ENCODE peak calls at places on chromosomes 5 and 9, in eight cellular contexts. R, G, D, M, C, O, W and Q are unnamed samples.

GRCh38 chr9:105258225-105258737 is 13.8 kb downstream of the SLC44A1 start:
- DNase-seq in R (peak), G (no peak), D (no peak), M (no peak), C (no peak), O (no peak), W (no peak), Q (no peak)

GRCh38 chr5:178236685-178237084 is 4.1 kb upstream of the PHYKPL start:
- DNase-seq in R (no peak), G (no peak), D (peak), M (no peak), C (no peak), O (no peak), W (no peak), Q (no peak)

GRCh38 chr5:178334856-178335255 is 102.3 kb upstream of the PHYKPL start:
- DNase-seq in R (no peak), G (no peak), D (no peak), M (no peak), C (no peak), O (peak), W (no peak), Q (peak)

GRCh38 chr9:132828201-132828770 is 49.8 kb downstream of the AK8 start:
- DNase-seq in R (no peak), G (no peak), D (no peak), M (no peak), C (no peak), O (no peak), W (no peak), Q (no peak)

GRCh38 chr5:107869459-107870115 is 198.8 kb upstream of the EFNA5 start:
- DNase-seq in R (no peak), G (peak), D (no peak), M (no peak), C (no peak), O (no peak), W (peak), Q (no peak)

GRCh38 chr9:8420416-8420815 is 620.8 kb upstream of the DMAC1 start:
- DNase-seq in R (no peak), G (no peak), D (no peak), M (no peak), C (no peak), O (no peak), W (no peak), Q (no peak)

GRCh38 chr9:125690679-125691078 is 16.3 kb downstream of the MAPKAP1 start:
- DNase-seq in R (no peak), G (no peak), D (no peak), M (no peak), C (no peak), O (no peak), W (no peak), Q (no peak)

GRCh38 chr5:43729846-43730478 is 127.0 kb downstream of the NNT start:
- DNase-seq in R (no peak), G (peak), D (no peak), M (peak), C (no peak), O (no peak), W (peak), Q (no peak)

GRCh38 chr9:83242066-83242465 is 179.1 kb upstream of the RASEF start:
- DNase-seq in R (no peak), G (no peak), D (no peak), M (no peak), C (no peak), O (no peak), W (no peak), Q (no peak)

GRCh38 chr5:81209869-81210268 is 23.3 kb upstream of the CKMT2 start:
- DNase-seq in R (no peak), G (no peak), D (no peak), M (no peak), C (no peak), O (no peak), W (no peak), Q (no peak)

GRCh38 chr5:100823812-100824211 is 79.3 kb downstream of the ST8SIA4 start:
- DNase-seq in R (no peak), G (no peak), D (no peak), M (no peak), C (no peak), O (no peak), W (no peak), Q (no peak)

GRCh38 chr5:60333103-60333502 is 366.9 kb downstream of the DEPDC1B start:
- DNase-seq in R (no peak), G (peak), D (no peak), M (no peak), C (no peak), O (no peak), W (no peak), Q (no peak)

GRCh38 chr5:37552770-37553719 is 173.9 kb downstream of the WDR70 start:
- DNase-seq in R (no peak), G (peak), D (no peak), M (peak), C (no peak), O (no peak), W (peak), Q (no peak)

GRCh38 chr9:25917593-25918426 is 239.6 kb upstream of the TUSC1 start:
- DNase-seq in R (no peak), G (no peak), D (no peak), M (no peak), C (no peak), O (no peak), W (no peak), Q (no peak)

GRCh38 chr5:60842859-60843692 is 993 bp downstream of the ELOVL7 start:
- DNase-seq in R (peak), G (peak), D (peak), M (peak), C (no peak), O (no peak), W (peak), Q (no peak)

GRCh38 chr9:127580879-127581278 is 31.2 kb upstream of the STXBP1 start:
- DNase-seq in R (no peak), G (no peak), D (no peak), M (no peak), C (no peak), O (no peak), W (no peak), Q (no peak)

GRCh38 chr9:127580371-127580770 is 31.7 kb upstream of the STXBP1 start:
- DNase-seq in R (no peak), G (no peak), D (no peak), M (no peak), C (no peak), O (no peak), W (no peak), Q (no peak)

GRCh38 chr9:127578627-127578951 is 33.5 kb upstream of the STXBP1 start:
- DNase-seq in R (no peak), G (no peak), D (no peak), M (no peak), C (no peak), O (no peak), W (no peak), Q (no peak)

GRCh38 chr9:127575875-127576778 is 36.0 kb upstream of the STXBP1 start:
- DNase-seq in R (peak), G (no peak), D (no peak), M (no peak), C (no peak), O (no peak), W (no peak), Q (no peak)

GRCh38 chr9:127578952-127579853 is 32.9 kb upstream of the STXBP1 start:
- DNase-seq in R (peak), G (peak), D (peak), M (no peak), C (peak), O (peak), W (peak), Q (peak)
- H3K27ac ChIP-seq in R (peak), G (peak), D (peak), M (no peak), C (peak), O (peak), W (peak), Q (peak)

GRCh38 chr9:121635300-121635699 is 16.1 kb upstream of the DAB2IP start:
- DNase-seq in R (no peak), G (no peak), D (no peak), M (no peak), C (no peak), O (no peak), W (no peak), Q (no peak)
- H3K27ac ChIP-seq in R (no peak), G (no peak), D (no peak), M (peak), C (no peak), O (no peak), W (no peak), Q (no peak)

DNA sequence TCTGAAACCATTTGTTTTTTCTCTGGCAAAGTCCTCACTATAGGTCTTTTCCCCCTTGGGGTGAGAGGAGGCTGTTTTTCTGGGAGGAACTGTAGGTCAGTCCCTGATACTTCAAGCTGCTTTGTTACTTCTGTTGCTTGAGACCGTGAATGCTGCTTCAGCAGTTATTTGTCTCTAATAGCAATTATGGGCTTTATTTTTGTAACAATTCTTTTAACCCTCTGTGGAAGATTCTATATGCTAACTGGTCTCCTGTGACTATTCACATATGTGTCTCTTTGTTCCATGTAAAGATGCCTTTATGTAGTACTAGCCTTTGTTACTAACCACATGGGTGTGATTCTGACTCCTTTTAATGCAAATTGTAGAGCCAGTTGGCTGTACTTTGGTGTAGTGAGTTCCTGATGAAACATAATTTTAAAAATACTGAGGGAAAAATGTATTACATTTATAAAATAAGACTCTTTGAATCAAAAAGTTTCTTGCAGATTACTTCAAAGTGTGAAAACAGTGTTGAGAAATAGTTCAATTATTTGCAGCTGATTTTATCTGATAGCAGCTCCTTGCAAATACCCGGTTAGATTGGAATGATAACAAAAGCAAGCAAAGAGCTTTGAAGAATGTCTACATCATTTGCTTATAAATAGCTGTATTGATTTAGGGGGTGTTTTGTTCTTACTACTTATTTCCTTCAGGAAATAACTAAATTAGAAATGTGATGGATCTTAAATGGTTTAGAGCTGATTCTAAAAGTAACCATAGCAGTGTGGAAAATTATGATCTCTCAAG is 46.6 kb downstream of the ANGPTL2 start:
- DNase-seq in R (no peak), G (no peak), D (no peak), M (no peak), C (no peak), O (no peak), W (peak), Q (no peak)
- H3K27ac ChIP-seq in R (no peak), G (no peak), D (no peak), M (no peak), C (no peak), O (no peak), W (no peak), Q (no peak)

GRCh38 chr5:52849544-52849943 is 61.8 kb downstream of the ITGA1 start:
- DNase-seq in R (no peak), G (no peak), D (no peak), M (no peak), C (no peak), O (no peak), W (no peak), Q (no peak)

GRCh38 chr5:52859619-52860018 is 71.9 kb downstream of the ITGA1 start:
- DNase-seq in R (no peak), G (peak), D (no peak), M (no peak), C (no peak), O (no peak), W (peak), Q (no peak)

GRCh38 chr5:52853573-52854163 is 66.0 kb downstream of the ITGA1 start:
- DNase-seq in R (no peak), G (no peak), D (no peak), M (no peak), C (no peak), O (no peak), W (peak), Q (no peak)

GRCh38 chr5:52856564-52856963 is 68.8 kb downstream of the ITGA1 start:
- DNase-seq in R (no peak), G (peak), D (no peak), M (no peak), C (no peak), O (no peak), W (no peak), Q (no peak)

DNA sequence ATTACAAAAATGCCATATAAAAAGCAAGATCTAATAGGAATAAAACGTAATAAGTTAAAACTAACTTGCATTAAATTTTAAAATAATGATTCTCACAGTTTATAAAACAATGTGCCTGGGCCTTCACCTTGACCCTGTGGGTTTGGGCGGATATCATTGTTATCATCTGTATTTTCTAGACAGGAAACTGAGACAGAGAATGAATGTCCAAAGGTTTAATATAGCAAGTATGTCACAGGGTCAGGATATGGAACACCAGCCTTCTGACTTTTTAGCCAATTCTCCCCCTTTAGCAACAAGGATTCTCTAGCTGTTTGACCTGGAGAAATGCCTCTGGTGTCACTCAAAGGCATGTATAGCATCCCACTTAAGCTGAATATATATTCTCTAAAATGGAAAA is 67.2 kb downstream of the ITGA1 start:
- DNase-seq in R (no peak), G (no peak), D (no peak), M (no peak), C (no peak), O (no peak), W (no peak), Q (no peak)
- H3K27ac ChIP-seq in R (no peak), G (no peak), D (no peak), M (no peak), C (no peak), O (no peak), W (no peak), Q (no peak)

DNA sequence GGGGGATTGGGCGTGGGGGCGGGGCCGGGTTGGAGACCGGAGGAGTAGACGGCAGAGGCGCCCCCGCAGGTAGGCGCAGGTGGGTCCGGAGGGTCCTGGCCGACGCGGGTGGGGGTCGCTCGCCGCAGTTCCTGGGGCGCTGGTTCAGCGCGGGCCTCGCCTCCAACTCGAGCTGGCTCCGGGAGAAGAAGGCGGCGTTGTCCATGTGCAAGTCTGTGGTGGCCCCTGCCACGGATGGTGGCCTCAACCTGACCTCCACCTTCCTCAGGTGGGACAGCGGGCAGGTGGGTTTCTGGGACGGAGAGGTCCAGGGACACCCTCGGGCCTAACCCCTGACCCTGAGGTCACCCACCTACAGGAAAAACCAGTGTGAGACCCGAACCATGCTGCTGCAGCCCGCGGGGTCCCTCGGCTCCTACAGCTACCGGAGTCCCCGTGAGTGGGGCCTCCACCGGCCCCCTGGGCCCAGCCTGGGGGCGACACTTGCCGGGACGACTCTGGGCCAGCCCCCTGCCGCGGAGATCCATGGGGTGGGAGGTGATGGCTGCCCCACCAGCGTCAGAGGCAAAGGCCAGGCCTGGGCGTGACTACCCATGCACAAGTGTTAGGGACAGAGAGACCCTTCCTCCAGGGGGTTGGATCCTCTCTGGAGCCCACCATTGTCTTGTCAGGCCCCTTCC is 1.7 kb downstream of the PTGDS start:
- DNase-seq in R (no peak), G (no peak), D (peak), M (no peak), C (no peak), O (peak), W (no peak), Q (no peak)
- H3K27ac ChIP-seq in R (no peak), G (no peak), D (no peak), M (no peak), C (no peak), O (peak), W (no peak), Q (no peak)

DNA sequence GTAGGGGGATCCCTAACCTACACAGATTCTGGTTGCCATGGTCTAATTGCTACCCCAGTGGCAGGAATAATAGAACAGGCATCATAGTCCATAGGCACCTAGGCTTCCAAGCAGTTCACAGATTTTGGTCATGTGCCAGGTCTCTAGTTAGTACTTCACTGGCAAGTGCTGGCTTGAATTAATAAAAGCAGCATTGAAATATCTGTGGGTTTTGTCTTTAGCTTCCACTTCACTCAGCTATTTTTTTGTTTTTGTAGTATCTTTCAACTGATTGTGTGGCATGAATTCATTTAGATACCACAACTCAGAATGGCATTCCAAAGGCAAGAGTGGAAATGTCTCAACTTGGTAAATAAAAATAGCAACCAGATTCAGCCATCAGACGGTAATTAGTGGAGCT is 27.9 kb upstream of the ITGA2 start:
- DNase-seq in R (no peak), G (peak), D (no peak), M (no peak), C (no peak), O (no peak), W (no peak), Q (no peak)
- H3K27ac ChIP-seq in R (no peak), G (no peak), D (no peak), M (no peak), C (no peak), O (no peak), W (no peak), Q (peak)

GRCh38 chr9:76904661-76905457 is 1.1 kb downstream of the PRUNE2 start:
- DNase-seq in R (peak), G (peak), D (no peak), M (no peak), C (no peak), O (no peak), W (no peak), Q (no peak)

GRCh38 chr9:76900884-76901440 is 5.0 kb downstream of the PRUNE2 start:
- DNase-seq in R (no peak), G (no peak), D (no peak), M (no peak), C (no peak), O (no peak), W (no peak), Q (no peak)

GRCh38 chr9:76902395-76902794 is 3.5 kb downstream of the PRUNE2 start:
- DNase-seq in R (no peak), G (no peak), D (no peak), M (no peak), C (no peak), O (no peak), W (no peak), Q (no peak)

GRCh38 chr9:76898786-76899185 is 7.1 kb downstream of the PRUNE2 start:
- DNase-seq in R (no peak), G (no peak), D (no peak), M (no peak), C (no peak), O (no peak), W (no peak), Q (no peak)

GRCh38 chr9:76901801-76902200 is 4.1 kb downstream of the PRUNE2 start:
- DNase-seq in R (no peak), G (no peak), D (no peak), M (no peak), C (no peak), O (no peak), W (no peak), Q (no peak)
- H3K27ac ChIP-seq in R (peak), G (no peak), D (no peak), M (no peak), C (no peak), O (no peak), W (no peak), Q (no peak)

GRCh38 chr5:139635606-139636206 is 12.4 kb upstream of the CXXC5 start:
- DNase-seq in R (peak), G (peak), D (peak), M (peak), C (peak), O (peak), W (peak), Q (peak)
- H3K27ac ChIP-seq in R (peak), G (peak), D (peak), M (peak), C (peak), O (peak), W (peak), Q (peak)

GRCh38 chr9:70590264-70590646 is 175.8 kb upstream of the KLF9 start:
- DNase-seq in R (no peak), G (peak), D (no peak), M (no peak), C (no peak), O (no peak), W (peak), Q (no peak)

GRCh38 chr9:70587143-70587710 is 172.8 kb upstream of the KLF9 start:
- DNase-seq in R (no peak), G (peak), D (no peak), M (no peak), C (peak), O (no peak), W (peak), Q (no peak)

GRCh38 chr9:70589571-70590263 is 175.3 kb upstream of the KLF9 start:
- DNase-seq in R (no peak), G (peak), D (no peak), M (no peak), C (peak), O (peak), W (peak), Q (no peak)

GRCh38 chr9:70588999-70589398 is 174.5 kb upstream of the KLF9 start:
- DNase-seq in R (no peak), G (no peak), D (no peak), M (no peak), C (no peak), O (no peak), W (no peak), Q (no peak)

GRCh38 chr9:70588381-70588780 is 173.9 kb upstream of the KLF9 start:
- DNase-seq in R (no peak), G (no peak), D (no peak), M (no peak), C (no peak), O (no peak), W (no peak), Q (no peak)
- H3K27ac ChIP-seq in R (peak), G (no peak), D (no peak), M (no peak), C (peak), O (peak), W (peak), Q (no peak)

GRCh38 chr5:16757146-16757545 is 140.3 kb upstream of the RETREG1 start:
- DNase-seq in R (no peak), G (no peak), D (no peak), M (no peak), C (no peak), O (no peak), W (no peak), Q (no peak)
- H3K27ac ChIP-seq in R (no peak), G (no peak), D (no peak), M (no peak), C (no peak), O (no peak), W (no peak), Q (no peak)